ENCODE peak calls at places on chromosome 5, in six cellular contexts. T is GM12878, X is A549, H is K562, N is endothelial cell of umbilical vein, E is HepG2. D is an unnamed sample.

GRCh38 chr5:43152946-43153345 is 32.2 kb downstream of the ZNF131 start:
- DNase-seq in T (no peak), N (no peak), E (no peak), H (no peak), X (no peak), D (no peak)

GRCh38 chr5:113123563-113123962 is 147.0 kb downstream of the DCP2 start:
- DNase-seq in E (peak), X (peak), T (no peak), N (peak), H (peak), D (peak)

GRCh38 chr5:68730220-68731010 is 363.4 kb upstream of the SLC30A5 start:
- DNase-seq in X (no peak), T (no peak), E (no peak), N (peak), H (peak), D (no peak)

GRCh38 chr5:76084496-76085285 is 1.5 kb downstream of the SV2C start:
- DNase-seq in H (no peak), X (no peak), E (no peak), T (no peak), N (no peak), D (no peak)

GRCh38 chr5:172632346-172633092 is 8.5 kb upstream of the NEURL1B start:
- DNase-seq in E (no peak), H (no peak), N (no peak), X (no peak), T (no peak), D (no peak)

GRCh38 chr5:133754575-133755169 is 142.3 kb upstream of the FSTL4 start:
- DNase-seq in X (peak), T (peak), E (peak), N (peak), H (peak), D (peak)

GRCh38 chr5:27465140-27465539 is 426.8 kb upstream of the CDH9 start:
- DNase-seq in X (no peak), N (no peak), H (no peak), T (no peak), E (no peak), D (peak)

GRCh38 chr5:53777864-53778618 is 217.6 kb downstream of the NDUFS4 start:
- DNase-seq in E (no peak), N (no peak), H (no peak), T (no peak), X (no peak), D (no peak)

GRCh38 chr5:51027276-51027675 is 356.0 kb upstream of the ISL1 start:
- DNase-seq in X (no peak), T (no peak), N (no peak), H (no peak), E (no peak), D (no peak)

GRCh38 chr5:140041492-140042421 is 1.3 kb downstream of the NRG2 start:
- DNase-seq in T (peak), X (peak), N (peak), E (no peak), H (no peak), D (no peak)

GRCh38 chr5:138733509-138733908 is 19.7 kb upstream of the CTNNA1 start:
- DNase-seq in N (no peak), T (no peak), X (no peak), E (no peak), H (no peak), D (no peak)

GRCh38 chr5:148615644-148616283 is 38.6 kb downstream of the HTR4 start:
- DNase-seq in X (no peak), N (no peak), T (no peak), H (no peak), E (no peak), D (no peak)

GRCh38 chr5:23112237-23112636 is 259.1 kb upstream of the CDH12 start:
- DNase-seq in E (no peak), X (no peak), N (no peak), T (no peak), H (no peak), D (no peak)

GRCh38 chr5:14439087-14439841 is 142.3 kb upstream of the OTULINL start:
- DNase-seq in H (no peak), T (no peak), N (peak), X (no peak), E (no peak), D (no peak)

GRCh38 chr5:59709833-59710232 is 183.7 kb downstream of the PDE4D start:
- DNase-seq in T (no peak), H (no peak), X (no peak), E (no peak), N (peak), D (no peak)

GRCh38 chr5:16461782-16462181 is 3.8 kb downstream of the ZNF622 start:
- DNase-seq in X (no peak), H (no peak), E (peak), T (no peak), N (no peak), D (no peak)

GRCh38 chr5:170269579-170269978 is 28.0 kb downstream of the LCP2 start:
- DNase-seq in T (no peak), N (peak), H (no peak), X (no peak), E (no peak), D (peak)

GRCh38 chr5:91171322-91171721 is 211.8 kb downstream of the ARRDC3 start:
- DNase-seq in X (no peak), N (no peak), T (no peak), H (no peak), E (no peak), D (peak)

GRCh38 chr5:166086568-166086967 is 2204.9 kb upstream of the WWC1 start:
- DNase-seq in H (no peak), X (no peak), T (no peak), N (no peak), E (no peak), D (no peak)

GRCh38 chr5:132759114-132760042 is 12.2 kb downstream of the CCNI2 start:
- DNase-seq in T (no peak), N (no peak), H (no peak), X (no peak), E (no peak), D (no peak)

GRCh38 chr5:122715095-122715494 is 59.8 kb upstream of the SNX2 start:
- DNase-seq in X (no peak), E (no peak), T (no peak), N (no peak), H (no peak), D (no peak)

GRCh38 chr5:57302643-57303042 is 128.8 kb downstream of the GPBP1 start:
- DNase-seq in T (no peak), X (no peak), E (no peak), H (no peak), N (no peak), D (no peak)

GRCh38 chr5:8457187-8458037 is 588.5 kb downstream of the MTRR start:
- DNase-seq in X (peak), N (peak), T (peak), E (peak), H (peak), D (no peak)

GRCh38 chr5:61303348-61303747 is 28.7 kb upstream of the ZSWIM6 start:
- DNase-seq in T (no peak), X (no peak), N (no peak), H (no peak), E (no peak), D (no peak)

GRCh38 chr5:38257236-38258036 is 923 bp upstream of the EGFLAM start:
- DNase-seq in E (no peak), H (no peak), X (no peak), N (no peak), T (no peak), D (no peak)

GRCh38 chr5:154813158-154813557 is 37.2 kb downstream of the FAXDC2 start:
- DNase-seq in E (no peak), H (no peak), X (no peak), N (no peak), T (no peak), D (no peak)

GRCh38 chr5:91885291-91886265 is 502.5 kb upstream of the ARRDC3 start:
- DNase-seq in X (no peak), E (no peak), H (no peak), N (no peak), T (no peak), D (no peak)

GRCh38 chr5:181130832-181131496 is at the start of gene OR2V1:
- DNase-seq in T (no peak), E (no peak), X (no peak), H (no peak), N (no peak), D (no peak)

GRCh38 chr5:168047043-168047668 is 244.3 kb upstream of the WWC1 start:
- DNase-seq in E (peak), T (peak), X (peak), H (peak), N (no peak), D (peak)

GRCh38 chr5:11905209-11905608 is 963 bp upstream of the CTNND2 start:
- DNase-seq in N (no peak), T (no peak), H (no peak), X (no peak), E (no peak), D (no peak)

GRCh38 chr5:36629729-36630128 is 23.3 kb downstream of the SLC1A3 start:
- DNase-seq in T (no peak), X (no peak), N (no peak), H (no peak), E (no peak), D (no peak)

GRCh38 chr5:158589939-158590338 is 509.8 kb downstream of the EBF1 start:
- DNase-seq in T (no peak), X (no peak), H (no peak), E (no peak), N (no peak), D (no peak)

GRCh38 chr5:59040007-59040803 is 457.3 kb downstream of the RAB3C start:
- DNase-seq in X (no peak), N (peak), H (no peak), E (no peak), T (no peak), D (peak)

DNA sequence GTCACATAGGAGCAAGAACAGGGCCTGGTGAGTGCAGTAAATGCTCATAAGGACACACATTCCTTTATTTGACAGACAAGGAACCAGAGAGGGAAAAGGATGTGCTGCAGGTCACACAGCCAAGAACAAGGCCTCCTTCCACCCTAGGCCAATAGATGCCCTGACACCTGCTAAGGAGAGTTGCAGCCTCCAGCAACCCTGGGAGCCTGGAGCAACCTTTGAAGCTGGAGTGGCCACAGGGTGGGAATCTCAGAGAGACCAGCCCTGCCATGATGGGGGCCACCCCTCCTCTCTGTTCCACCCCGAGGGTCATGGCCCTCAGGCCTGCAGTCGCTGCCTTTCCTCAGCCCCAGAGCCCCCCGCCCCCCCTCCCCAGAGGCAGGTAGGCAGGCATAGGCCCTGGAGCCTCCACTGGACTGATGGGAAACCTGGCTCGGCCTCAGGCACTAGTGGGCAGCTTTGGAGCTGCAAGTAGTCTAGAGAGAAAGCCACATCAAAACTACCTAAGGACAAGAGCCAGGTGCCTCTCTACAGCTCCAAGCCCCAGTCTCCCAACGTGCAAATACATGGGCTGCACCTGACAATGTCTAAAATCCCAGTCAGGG is 116.1 kb upstream of the SPOCK1 start:
- DNase-seq in E (no peak), T (no peak), X (no peak), H (no peak), N (no peak), D (no peak)
- TF ChIP-seq MAX in E (no peak), T (no peak), X (no peak), H (no peak), N (no peak), D (no peak)

GRCh38 chr5:96640696-96641095 is 21.5 kb upstream of the CAST start:
- DNase-seq in T (no peak), E (no peak), X (no peak), H (no peak), N (no peak), D (no peak)

GRCh38 chr5:96638566-96638965 is 23.6 kb upstream of the CAST start:
- DNase-seq in N (no peak), E (no peak), T (no peak), X (no peak), H (no peak), D (no peak)

GRCh38 chr5:96645096-96645495 is 17.1 kb upstream of the CAST start:
- DNase-seq in T (no peak), N (no peak), H (no peak), X (no peak), E (no peak), D (no peak)

GRCh38 chr5:96641368-96641767 is 20.8 kb upstream of the CAST start:
- DNase-seq in E (no peak), X (no peak), T (no peak), N (no peak), H (no peak), D (no peak)

DNA sequence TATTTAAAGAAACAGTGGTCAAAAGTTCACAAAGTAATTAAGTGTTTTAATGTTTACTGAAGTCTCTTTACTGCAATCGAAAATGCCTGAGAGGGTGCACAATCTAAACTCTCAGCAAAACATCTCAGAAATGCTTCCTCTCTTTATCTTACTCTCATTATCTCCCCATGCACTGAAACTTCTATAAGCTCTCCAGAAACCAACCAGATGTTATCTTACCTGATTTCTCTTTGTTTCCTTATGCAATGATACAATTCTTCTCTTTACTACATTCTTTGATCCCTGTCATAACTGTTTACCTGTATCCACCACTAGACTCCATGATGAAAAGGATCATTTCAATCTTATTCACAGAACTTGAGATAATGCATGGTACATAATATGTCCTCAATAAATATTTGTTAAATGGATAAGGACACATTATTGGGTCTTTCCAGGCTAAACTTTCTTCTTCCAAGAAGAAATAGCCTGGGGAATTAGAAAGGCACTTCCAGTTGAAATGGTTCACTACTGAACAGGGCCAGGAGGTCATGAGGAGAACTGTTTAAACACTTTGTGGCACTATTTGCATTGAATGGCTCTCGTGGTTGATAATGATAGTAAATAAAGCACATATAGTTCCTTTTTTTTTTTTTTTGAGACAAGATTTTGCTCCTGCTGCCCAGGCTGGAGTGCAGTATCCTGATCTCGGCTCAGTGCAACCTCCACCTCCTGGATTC is 20.1 kb upstream of the CAST start:
- DNase-seq in N (no peak), H (no peak), E (no peak), X (no peak), T (no peak), D (no peak)
- TF ChIP-seq MYC in N (no peak), H (no peak), E (no peak), X (no peak), T (no peak), D (no peak)

GRCh38 chr5:78594946-78595921 is 53.3 kb downstream of the LHFPL2 start:
- DNase-seq in N (peak), H (peak), X (peak), T (no peak), E (peak), D (peak)
- TF ChIP-seq POLR2A in N (no peak), H (no peak), X (no peak), T (no peak), E (no peak), D (no peak)

DNA sequence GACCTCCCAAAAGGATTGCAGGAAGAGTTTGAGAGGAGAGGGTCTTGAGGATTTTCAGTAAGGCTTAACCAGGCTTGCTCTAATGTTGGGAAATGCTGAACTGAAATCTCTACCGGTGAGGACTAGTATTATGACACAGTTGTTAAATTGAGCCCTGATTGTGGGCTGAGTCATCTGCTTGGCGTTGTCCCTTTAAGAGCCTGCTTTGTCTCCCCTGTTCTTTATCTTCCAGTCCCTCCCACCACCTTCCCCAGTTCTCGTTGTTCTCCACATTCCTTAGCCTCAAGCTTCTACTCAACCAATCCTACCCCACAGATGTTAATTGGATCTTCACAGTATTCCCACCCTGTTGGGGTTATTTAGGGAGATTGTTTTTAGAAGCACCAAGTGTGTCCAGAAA is 57.7 kb downstream of the ANKRD55 start:
- DNase-seq in E (no peak), X (no peak), N (peak), H (peak), T (no peak), D (peak)
- TF ChIP-seq MAX in E (no peak), X (no peak), N (no peak), H (no peak), T (no peak), D (no peak)

D was measured in NB4.